ENCODE peak calls at places on chromosome 20, in five cellular contexts. K is glutamatergic neuron, G is foreskin fibroblast, P is kidney epithelial cell, L is colonic mucosa. U is an unnamed sample.

GRCh38 chr20:1776608-1777475 is 118.4 kb upstream of the SIRPA start:
- DNase-seq in P (peak; percentile 34), K (peak; percentile 94), G (peak; percentile 97), L (peak; percentile 89), U (peak; percentile 89)

GRCh38 chr20:22389836-22390542 is 194.4 kb downstream of the FOXA2 start:
- DNase-seq in K (no peak), P (peak; percentile 91), G (no peak), L (no peak), U (peak; percentile 43)

GRCh38 chr20:5650191-5650691 is 100.0 kb upstream of the SHLD1 start:
- DNase-seq in P (no peak), G (no peak), K (no peak), L (no peak), U (no peak)

GRCh38 chr20:50996901-50997830 is 25.7 kb downstream of the KCNG1 start:
- DNase-seq in L (no peak), G (peak; percentile 48), K (no peak), P (peak; percentile 18), U (peak; percentile 53)

GRCh38 chr20:2612073-2612472 is 40.4 kb upstream of the NOP56 start:
- DNase-seq in L (no peak), G (no peak), P (no peak), K (no peak), U (no peak)

GRCh38 chr20:35560105-35560511 is 18.2 kb downstream of the ERGIC3 start:
- DNase-seq in K (no peak), L (peak; percentile 72), G (no peak), P (no peak), U (no peak)

GRCh38 chr20:16241911-16242310 is 331.3 kb downstream of the KIF16B start:
- DNase-seq in L (no peak), G (no peak), K (no peak), P (no peak), U (no peak)

GRCh38 chr20:5570442-5570841 is 179.8 kb upstream of the SHLD1 start:
- DNase-seq in P (no peak), G (no peak), L (no peak), K (no peak), U (no peak)

GRCh38 chr20:25319241-25320034 is 71.2 kb downstream of the ABHD12 start:
- DNase-seq in G (no peak), K (no peak), L (peak; percentile 20), P (no peak), U (no peak)

GRCh38 chr20:44678247-44678646 is 26.7 kb upstream of the ADA start:
- DNase-seq in P (no peak), G (no peak), L (no peak), K (no peak), U (no peak)

GRCh38 chr20:44068311-44068710 is 118.7 kb downstream of the JPH2 start:
- DNase-seq in L (no peak), G (no peak), K (no peak), P (no peak), U (no peak)

GRCh38 chr20:60250251-60250650 is 292.0 kb downstream of the CDH26 start:
- DNase-seq in L (no peak), G (peak; percentile 54), K (no peak), P (no peak), U (no peak)

GRCh38 chr20:14406495-14406894 is 69.1 kb upstream of the FLRT3 start:
- DNase-seq in G (peak; percentile 75), P (peak; percentile 58), L (no peak), K (no peak), U (no peak)

GRCh38 chr20:63979549-63980316 is at the start of gene SAMD10:
- DNase-seq in L (peak; percentile 67), P (no peak), K (peak; percentile 62), G (peak; percentile 44), U (peak; percentile 32)

GRCh38 chr20:4100679-4101078 is 85.3 kb upstream of the RNF24 start:
- DNase-seq in L (no peak), P (no peak), G (peak; percentile 63), K (no peak), U (no peak)

GRCh38 chr20:46324960-46325703 is 16.8 kb upstream of the CDH22 start:
- DNase-seq in L (peak; percentile 23), P (no peak), G (peak; percentile 64), K (no peak), U (peak; percentile 10)

GRCh38 chr20:45919536-45919933 is 7.6 kb upstream of the PLTP start:
- DNase-seq in K (no peak), G (peak; percentile 86), L (peak; percentile 54), P (no peak), U (peak; percentile 90)

GRCh38 chr20:2508631-2509467 is at the start of gene ZNF343:
- DNase-seq in G (peak; percentile 91), L (peak; percentile 84), K (peak; percentile 77), P (peak; percentile 31), U (peak; percentile 84)

GRCh38 chr20:35260426-35260825 is 17.5 kb downstream of the MMP24OS start:
- DNase-seq in P (no peak), G (no peak), K (no peak), L (no peak), U (no peak)

GRCh38 chr20:38172344-38172743 is 7.3 kb upstream of the TGM2 start:
- DNase-seq in L (no peak), G (no peak), K (no peak), P (no peak), U (peak; percentile 69)
- TF ChIP-seq CTCF in L (no peak), G (no peak), K (no peak), P (peak; percentile 37), U (peak; percentile 64)

DNA sequence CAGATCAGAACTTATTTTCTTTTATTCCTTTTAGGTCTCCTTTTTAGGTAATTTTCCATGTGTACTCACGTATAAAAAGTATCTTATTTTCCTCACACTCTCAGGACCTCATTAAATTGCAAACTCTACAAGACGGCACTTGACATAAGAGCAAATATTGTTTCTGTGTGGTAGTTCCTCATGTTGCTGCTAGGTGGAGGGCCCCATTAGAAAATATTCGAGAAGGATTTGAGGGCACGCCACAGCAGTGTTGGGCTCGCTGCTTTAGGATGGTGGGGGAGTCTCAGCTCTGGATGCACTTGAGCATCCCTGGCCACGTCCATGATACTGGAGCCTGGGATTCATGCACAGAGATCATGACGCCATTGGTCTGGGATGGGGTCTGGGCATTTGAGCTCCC is 64.9 kb upstream of the ZFP64 start:
- DNase-seq in L (no peak), G (no peak), P (no peak), K (no peak), U (no peak)
- TF ChIP-seq CTCF in L (no peak), G (no peak), P (no peak), K (no peak), U (no peak)

DNA sequence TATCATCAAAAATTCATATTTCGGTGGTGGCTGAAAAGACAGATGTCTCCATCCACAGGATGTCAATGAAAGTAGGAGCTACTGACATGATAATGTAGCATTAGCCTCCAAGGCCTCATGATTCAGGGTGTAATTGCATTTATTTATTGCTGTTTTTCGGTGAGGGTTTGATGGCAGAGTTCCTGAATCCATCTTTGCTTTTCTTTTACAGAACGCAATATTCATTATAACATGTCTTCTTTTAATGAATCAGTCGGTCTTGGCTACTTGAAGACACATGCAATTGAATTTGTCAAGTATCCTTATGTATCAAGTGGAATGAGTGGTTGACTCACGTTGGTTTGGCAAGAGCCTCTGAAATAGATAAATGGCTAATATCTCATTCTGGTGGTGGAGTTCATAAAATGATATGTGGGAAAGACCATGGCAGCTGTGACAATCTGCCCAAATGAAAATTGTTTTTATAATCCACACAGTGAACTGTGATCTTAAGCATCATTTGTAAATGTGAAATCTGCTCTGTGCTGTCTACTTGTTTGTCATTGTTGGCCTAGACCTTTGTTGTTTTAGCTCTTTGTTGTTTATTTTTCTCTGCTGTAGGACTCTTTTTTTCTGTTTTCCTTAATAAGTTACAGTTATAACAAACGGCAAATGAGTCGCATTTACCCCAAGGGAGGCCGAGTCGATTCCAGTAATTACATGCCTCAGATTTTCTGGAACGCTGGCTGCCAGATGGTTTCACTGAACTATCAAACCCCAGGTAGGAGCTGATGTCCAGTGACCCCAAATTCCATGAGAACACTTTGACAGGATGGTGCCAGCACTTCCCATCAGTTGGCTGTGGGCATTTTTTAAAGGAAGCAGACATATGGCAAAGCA is 105.7 kb upstream of the LAMP5 start:
- DNase-seq in L (no peak), P (no peak), K (no peak), G (peak; percentile 84), U (peak; percentile 72)
- TF ChIP-seq CTCF in L (peak; percentile 0), P (no peak), K (peak; percentile 61), G (no peak), U (no peak)

GRCh38 chr20:62632575-62632974 is 9.7 kb upstream of the SLCO4A1 start:
- DNase-seq in K (no peak), P (no peak), G (no peak), L (no peak), U (no peak)

GRCh38 chr20:62635232-62635631 is 7.1 kb upstream of the SLCO4A1 start:
- DNase-seq in G (no peak), P (no peak), K (no peak), L (no peak), U (no peak)

GRCh38 chr20:62635852-62636251 is 6.5 kb upstream of the SLCO4A1 start:
- DNase-seq in K (no peak), G (no peak), L (no peak), P (no peak), U (no peak)

GRCh38 chr20:62634330-62634967 is 7.9 kb upstream of the SLCO4A1 start:
- DNase-seq in K (no peak), G (no peak), L (no peak), P (no peak), U (no peak)

DNA sequence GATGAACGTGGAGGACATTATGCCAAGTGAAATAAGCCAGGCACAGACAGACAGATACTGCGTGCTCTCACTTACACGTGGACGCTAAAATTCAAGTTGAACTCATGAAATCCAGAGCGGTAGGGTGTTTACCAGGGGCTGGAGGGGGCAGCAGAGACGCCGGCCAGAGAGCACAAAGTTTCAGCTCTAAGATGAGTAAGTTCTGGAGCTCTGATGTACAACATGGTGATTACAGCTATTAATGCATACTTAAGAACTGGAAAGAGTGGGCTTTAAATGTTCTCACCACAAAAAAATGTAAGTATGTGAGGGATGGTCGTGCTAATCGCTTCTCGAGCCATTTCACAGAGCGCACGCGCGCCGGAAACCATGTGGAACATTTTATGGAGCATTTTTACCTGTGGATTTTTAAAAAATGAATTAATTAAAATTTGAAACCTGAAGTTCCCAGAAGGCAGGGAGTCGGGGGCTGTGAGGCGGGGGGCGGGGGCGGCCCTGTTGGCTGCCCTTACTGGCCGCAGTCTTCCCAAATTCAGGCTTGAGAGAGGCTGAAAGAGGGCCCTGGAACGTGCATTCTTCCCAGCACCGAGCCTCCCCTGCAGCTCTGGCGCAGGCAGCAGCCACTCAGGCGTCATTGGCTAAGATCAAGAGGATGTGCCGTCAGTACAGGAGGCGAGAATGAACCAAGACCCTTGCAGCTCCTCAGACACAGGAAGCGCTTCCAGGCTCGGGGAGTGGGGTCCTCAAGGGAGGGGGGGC is 8.6 kb upstream of the SLCO4A1 start:
- DNase-seq in K (no peak), P (no peak), G (no peak), L (no peak), U (no peak)
- TF ChIP-seq CTCF in K (no peak), P (no peak), G (no peak), L (no peak), U (no peak)